ENCODE peak calls at places on chromosomes 7 and 10, in seven cellular contexts. F, W, V, U, A, X and H are unnamed samples. For H3K27me3, the result is how much of the 10 kb centered on the place peaks cover.

GRCh38 chr7:15692621-15693020 is 6.1 kb upstream of the MEOX2 start:
- DNase-seq in A (no peak), V (no peak), U (no peak), F (no peak), W (no peak), X (no peak), H (no peak)

GRCh38 chr7:100370303-100370702 is 3.0 kb upstream of the PILRA start:
- DNase-seq in V (peak), U (no peak), X (no peak), F (no peak), W (no peak), A (no peak), H (no peak)

GRCh38 chr7:36606442-36607205 is 117.7 kb downstream of the AOAH start:
- DNase-seq in F (no peak), W (no peak), V (no peak), A (no peak), X (no peak), U (no peak), H (no peak)

GRCh38 chr10:52438119-52438518 is 124.0 kb downstream of the DKK1 start:
- DNase-seq in V (no peak), F (no peak), X (no peak), W (no peak), A (no peak), U (no peak), H (no peak)

GRCh38 chr7:29958667-29959358 is 30.8 kb downstream of the SCRN1 start:
- DNase-seq in U (no peak), F (no peak), V (no peak), X (no peak), W (no peak), A (no peak), H (no peak)

GRCh38 chr7:78159537-78159936 is 361.0 kb downstream of the PHTF2 start:
- DNase-seq in X (no peak), A (no peak), F (no peak), U (no peak), W (no peak), V (no peak), H (no peak)

GRCh38 chr7:152894295-152895170 is 135.0 kb downstream of the ACTR3B start:
- DNase-seq in A (no peak), W (no peak), U (no peak), V (peak), X (peak), F (peak), H (no peak)

GRCh38 chr7:106867641-106868351 is 2.7 kb downstream of the PIK3CG start:
- DNase-seq in W (no peak), A (no peak), F (no peak), U (no peak), V (no peak), X (no peak), H (no peak)

GRCh38 chr7:85150624-85151023 is 36.2 kb downstream of the SEMA3D start:
- DNase-seq in A (no peak), W (no peak), X (no peak), V (no peak), F (no peak), U (no peak), H (no peak)

GRCh38 chr7:137476937-137477336 is 133.4 kb upstream of the PTN start:
- DNase-seq in F (peak), W (no peak), A (no peak), U (no peak), V (peak), X (peak), H (no peak)

GRCh38 chr10:86480571-86480970 is 41.0 kb downstream of the WAPL start:
- DNase-seq in F (no peak), V (no peak), X (no peak), U (no peak), A (no peak), W (no peak), H (no peak)

GRCh38 chr7:17774248-17774647 is 166.0 kb downstream of the SNX13 start:
- DNase-seq in X (peak), A (no peak), F (peak), U (no peak), W (no peak), V (no peak), H (no peak)

GRCh38 chr7:66016131-66016461 is 34.1 kb upstream of the GUSB start:
- DNase-seq in W (no peak), X (peak), U (no peak), F (peak), A (no peak), V (no peak), H (no peak)

GRCh38 chr7:88927-89921 is 103.1 kb upstream of the FAM20C start:
- DNase-seq in U (no peak), A (peak), X (peak), F (peak), W (peak), V (no peak), H (no peak)

GRCh38 chr10:74824184-74825032 is 2.0 kb upstream of the KAT6B start:
- DNase-seq in W (no peak), X (peak), V (no peak), U (no peak), A (peak), F (no peak), H (peak)

GRCh38 chr7:24831240-24831639 is 74.0 kb upstream of the GSDME start:
- DNase-seq in X (peak), F (no peak), W (no peak), U (no peak), V (no peak), A (no peak), H (no peak)

GRCh38 chr7:117193564-117193963 is 129.3 kb downstream of the WNT2 start:
- DNase-seq in X (peak), W (no peak), U (no peak), V (no peak), A (no peak), F (no peak), H (no peak)

GRCh38 chr7:21355406-21355874 is 72.4 kb upstream of the SP4 start:
- DNase-seq in W (no peak), X (no peak), F (no peak), V (no peak), A (no peak), U (peak), H (peak)

GRCh38 chr7:32299133-32299702 is 191.0 kb downstream of the LSM5 start:
- DNase-seq in A (peak), F (no peak), X (no peak), W (no peak), V (peak), U (no peak), H (no peak)

GRCh38 chr7:127530148-127530547 is 55.2 kb downstream of the GCC1 start:
- DNase-seq in W (no peak), X (no peak), F (no peak), A (no peak), V (no peak), U (no peak), H (no peak)

GRCh38 chr7:1120791-1121190 is 32.9 kb downstream of the GPER1 start:
- DNase-seq in F (peak), A (no peak), V (no peak), U (no peak), X (no peak), W (peak), H (no peak)

GRCh38 chr10:53453196-53453595 is 680.6 kb upstream of the MBL2 start:
- DNase-seq in X (no peak), W (no peak), F (no peak), U (no peak), A (no peak), V (peak), H (no peak)

GRCh38 chr10:130036296-130037065 is 72.4 kb upstream of the EBF3 start:
- DNase-seq in U (no peak), V (no peak), X (no peak), F (no peak), A (no peak), W (peak), H (no peak)

GRCh38 chr7:128869138-128869943 is 6.7 kb downstream of the ATP6V1F start:
- DNase-seq in A (peak), X (peak), V (peak), W (peak), U (peak), F (peak), H (peak)

GRCh38 chr7:39554583-39555140 is 11.5 kb upstream of the YAE1 start:
- DNase-seq in X (peak), V (no peak), F (no peak), W (no peak), A (no peak), U (no peak), H (no peak)

GRCh38 chr7:99326408-99326782 is 697 bp downstream of the ARPC1A start:
- DNase-seq in U (no peak), V (no peak), W (no peak), X (peak), F (no peak), A (no peak), H (no peak)

GRCh38 chr7:99092064-99092720 is 51.7 kb downstream of the SMURF1 start:
- DNase-seq in X (no peak), V (no peak), F (no peak), A (no peak), U (no peak), W (no peak), H (no peak)

GRCh38 chr10:60282771-60283353 is 106.8 kb downstream of the ANK3 start:
- DNase-seq in F (peak), W (no peak), V (no peak), X (peak), U (no peak), A (no peak), H (no peak)

GRCh38 chr10:14325325-14325955 is 5.3 kb downstream of the FRMD4A start:
- DNase-seq in F (no peak), W (no peak), A (peak), U (no peak), V (peak), X (peak), H (peak)

GRCh38 chr10:19913987-19914386 is 97.8 kb downstream of the PLXDC2 start:
- DNase-seq in F (no peak), W (no peak), A (no peak), X (no peak), U (no peak), V (no peak), H (no peak)

GRCh38 chr10:17181751-17182150 is 19.7 kb downstream of the TRDMT1 start:
- DNase-seq in A (no peak), W (peak), U (no peak), F (no peak), X (no peak), V (peak), H (no peak)

GRCh38 chr7:33183504-33183903 is 54.1 kb downstream of the BBS9 start:
- DNase-seq in V (no peak), X (no peak), W (no peak), F (no peak), U (no peak), A (no peak), H (no peak)

GRCh38 chr7:81330108-81330507 is 411.3 kb upstream of the SEMA3C start:
- DNase-seq in V (no peak), W (no peak), A (no peak), X (no peak), F (no peak), U (no peak), H (no peak)

GRCh38 chr7:27184342-27185012 is 555 bp downstream of the HOXA11 start:
- DNase-seq in X (peak), W (peak), F (peak), A (no peak), U (no peak), V (no peak), H (no peak)

GRCh38 chr7:80018941-80019808 is 115.5 kb upstream of the GNAI1 start:
- DNase-seq in V (peak), U (no peak), W (no peak), X (peak), A (no peak), F (peak), H (no peak)

GRCh38 chr7:36827914-36828313 is 103.6 kb upstream of the AOAH start:
- DNase-seq in F (no peak), X (peak), U (no peak), W (no peak), A (no peak), V (no peak), H (no peak)

GRCh38 chr7:15839415-15840100 is 153.1 kb upstream of the MEOX2 start:
- DNase-seq in X (peak), F (peak), W (no peak), A (peak), V (peak), U (no peak), H (no peak)

DNA sequence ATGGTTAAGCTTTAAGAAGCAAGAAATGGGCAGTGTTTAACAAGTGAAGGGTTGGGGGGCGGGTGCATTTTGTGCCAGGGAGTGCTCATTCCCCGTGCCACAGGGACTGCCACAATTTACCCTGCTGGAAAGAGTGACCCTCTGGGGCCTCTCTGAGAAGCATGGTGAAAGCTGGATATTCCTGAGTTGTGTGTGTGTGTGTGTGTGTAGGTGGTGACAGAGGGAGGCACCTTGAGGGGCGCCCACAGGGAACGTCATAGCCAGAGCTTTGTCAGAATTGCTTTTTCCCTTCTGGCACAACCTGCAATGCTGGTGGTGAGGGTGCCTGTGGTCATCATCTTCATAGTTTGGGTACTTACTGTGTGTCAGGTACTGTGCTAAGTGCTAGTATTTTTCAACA is 2.5 kb upstream of the WDR86 start:
- DNase-seq in F (no peak), W (peak), V (no peak), A (no peak), U (no peak), X (no peak), H (peak)
- H3K27me3 ChIP-seq in F (half or more), W (under half), V (under half), A (half or more), U (under half), X (half or more), H (under half)

DNA sequence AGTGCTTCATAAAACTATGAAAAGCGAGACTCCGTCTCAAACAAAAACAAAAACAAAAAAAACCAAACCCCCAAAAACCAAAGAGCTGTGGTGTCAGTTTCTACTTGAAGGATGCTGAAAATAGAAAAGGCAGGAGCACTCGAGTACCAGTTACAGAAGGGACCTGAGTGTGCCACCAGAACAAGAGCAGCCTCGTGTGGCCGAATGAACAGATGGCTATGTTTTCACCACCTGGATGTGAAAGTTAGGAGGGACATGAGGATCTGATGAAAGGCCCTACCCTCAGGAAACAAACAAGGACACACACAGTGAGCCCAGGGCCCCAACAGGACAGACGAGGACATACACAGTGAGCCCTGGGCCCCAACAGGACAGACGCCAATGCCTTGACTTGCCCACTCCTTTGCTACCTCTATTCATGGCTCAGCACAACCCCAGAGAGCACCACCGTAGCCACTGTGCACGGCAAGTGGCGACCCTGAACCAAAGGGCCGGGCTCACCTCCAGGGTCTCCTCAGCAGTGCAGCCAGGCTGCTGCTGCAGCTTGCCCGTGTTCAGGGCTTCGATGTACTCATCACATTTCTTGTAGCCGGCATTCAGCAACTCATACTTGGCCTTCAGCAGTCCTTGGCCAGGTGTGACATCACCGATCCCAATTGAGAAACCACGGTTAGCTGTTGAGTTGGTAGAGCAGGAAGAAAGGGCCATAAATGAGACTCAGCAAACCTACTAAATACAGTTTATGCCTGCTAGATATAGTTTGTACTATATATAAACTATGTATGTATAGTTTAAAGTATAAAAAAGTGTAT is 24.9 kb downstream of the POLR3A start:
- DNase-seq in W (no peak), V (peak), X (no peak), U (no peak), A (no peak), F (no peak), H (no peak)
- H3K4me3 ChIP-seq in W (no peak), V (no peak), X (no peak), U (no peak), A (no peak), F (no peak), H (no peak)

DNA sequence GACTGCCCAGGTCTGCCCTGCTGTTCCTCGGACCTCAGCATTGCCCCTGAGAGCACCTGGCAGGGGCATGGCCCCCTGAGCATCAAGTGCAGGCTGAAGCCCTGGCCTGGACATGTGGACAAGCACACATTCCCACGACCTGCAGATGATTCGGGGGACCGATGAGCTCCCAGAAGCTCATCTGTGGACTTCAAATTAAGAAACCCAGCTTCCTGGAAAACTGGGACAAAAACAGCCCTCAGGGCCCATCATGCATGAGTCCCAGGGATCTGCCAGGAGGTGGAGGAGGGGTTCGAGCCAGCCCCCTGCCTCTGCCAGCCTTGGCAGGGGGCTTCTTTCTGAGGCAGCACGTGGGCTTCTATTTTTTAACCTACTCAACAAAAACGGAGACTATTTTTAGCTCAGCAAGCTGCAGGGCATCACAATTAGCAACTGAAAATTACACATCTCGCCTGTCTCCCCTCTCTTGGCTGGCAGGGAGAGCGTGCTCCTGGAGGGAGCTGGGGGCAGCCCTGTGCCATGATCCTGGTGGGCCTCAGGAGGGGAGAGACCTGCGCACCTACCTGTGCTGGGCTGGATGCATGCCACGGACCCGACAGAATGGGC is 51.8 kb downstream of the RASGEF1A start:
- DNase-seq in F (no peak), W (no peak), A (no peak), U (no peak), X (no peak), V (no peak), H (peak)
- H3K27me3 ChIP-seq in F (under half), W (under half), A (under half), U (under half), X (under half), V (under half), H (under half)

DNA sequence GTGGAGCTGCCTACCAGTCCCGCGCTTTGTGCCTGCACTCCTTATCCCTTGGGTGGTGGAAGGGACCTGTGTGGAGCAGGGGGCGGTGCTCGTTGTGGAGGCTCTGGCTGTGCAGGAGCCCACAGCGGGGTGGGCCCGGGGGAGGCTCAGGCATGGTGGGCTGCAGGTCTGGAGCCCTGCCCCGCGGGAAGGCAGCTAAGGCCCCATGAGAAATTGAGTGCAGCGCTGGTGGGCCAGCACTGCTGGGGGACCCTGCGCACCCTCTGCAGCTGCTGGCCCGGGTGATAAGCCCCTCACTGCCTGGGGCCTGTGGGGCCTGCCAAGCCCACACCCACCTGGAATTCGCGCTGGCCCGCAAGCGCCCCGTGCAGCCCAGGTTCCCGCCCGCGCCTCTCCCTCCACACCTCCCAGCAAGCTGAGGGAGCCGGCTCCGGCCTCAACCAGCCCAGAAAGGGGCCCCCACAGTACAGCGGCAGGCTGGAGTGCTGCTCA is 859.6 kb upstream of the KCND2 start:
- DNase-seq in W (no peak), X (no peak), A (no peak), F (no peak), V (no peak), U (no peak), H (no peak)
- H3K4me3 ChIP-seq in W (no peak), X (no peak), A (no peak), F (no peak), V (no peak), U (no peak), H (no peak)

DNA sequence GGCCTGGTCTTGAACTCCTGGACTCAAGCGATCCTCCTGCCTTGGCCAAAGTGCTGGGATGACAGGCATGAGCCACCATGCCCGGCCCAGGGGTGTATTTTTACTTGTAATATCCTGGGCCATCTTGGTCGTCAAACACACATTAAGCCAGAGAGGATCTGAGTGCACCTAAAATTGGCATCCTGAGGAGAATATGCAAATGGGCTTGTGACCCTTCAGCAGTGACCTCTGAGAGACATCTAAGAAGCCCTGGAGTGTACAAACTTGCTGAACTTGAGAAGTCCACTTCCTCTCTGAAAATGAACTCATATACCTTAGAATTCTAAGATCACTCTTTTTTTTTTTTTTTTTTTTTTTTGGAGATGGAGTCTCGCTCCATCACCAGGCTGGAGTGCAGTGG is 372.0 kb upstream of the C7orf33 start:
- DNase-seq in U (no peak), F (no peak), V (no peak), W (no peak), X (no peak), A (no peak), H (no peak)
- H3K27me3 ChIP-seq in U (under half), F (under half), V (under half), W (under half), X (under half), A (under half), H (under half)